ENCODE peak calls at places on chromosomes 1 and 21, in four cellular contexts. R is K562, P is HL-60, Y is GM12878. A is an unnamed sample.

GRCh38 chr1:56527548-56528302 is 51.6 kb downstream of the PLPP3 start:
- DNase-seq in R (no peak), P (no peak), Y (no peak), A (no peak)

GRCh38 chr1:221169447-221169889 is 290.2 kb downstream of the HLX start:
- DNase-seq in R (no peak), P (no peak), Y (no peak), A (no peak)

GRCh38 chr1:6006882-6007281 is 14.7 kb upstream of the NPHP4 start:
- DNase-seq in R (peak; percentile 51), P (no peak), Y (no peak), A (no peak)

GRCh38 chr1:76763678-76764077 is 103.6 kb upstream of the ST6GALNAC5 start:
- DNase-seq in R (no peak), P (peak; percentile 31), Y (no peak), A (no peak)

GRCh38 chr1:28518745-28519341 is 13.0 kb downstream of the RCC1 start:
- DNase-seq in R (peak; percentile 78), P (peak; percentile 60), Y (no peak), A (no peak)

GRCh38 chr1:87334351-87335174 is 5.9 kb downstream of the LMO4 start:
- DNase-seq in R (peak; percentile 57), P (peak; percentile 11), Y (no peak), A (no peak)

GRCh38 chr1:185309566-185309965 is 7.5 kb downstream of the IVNS1ABP start:
- DNase-seq in R (no peak), P (no peak), Y (no peak), A (no peak)

GRCh38 chr21:25568230-25568629 is 39.1 kb downstream of the MRPL39 start:
- DNase-seq in R (no peak), P (no peak), Y (no peak), A (no peak)

GRCh38 chr1:203600782-203601513 is 25.7 kb upstream of the ATP2B4 start:
- DNase-seq in R (no peak), P (no peak), Y (no peak), A (no peak)

GRCh38 chr1:230167419-230167852 is 100.4 kb downstream of the GALNT2 start:
- DNase-seq in R (peak; percentile 84), P (peak; percentile 58), Y (peak; percentile 54), A (no peak)

GRCh38 chr21:45556645-45557601 is 14.7 kb upstream of the SLC19A1 start:
- DNase-seq in R (peak; percentile 27), P (no peak), Y (no peak), A (no peak)

GRCh38 chr1:225626698-225627097 is 26.2 kb downstream of the ENAH start:
- DNase-seq in R (no peak), P (no peak), Y (no peak), A (no peak)

GRCh38 chr21:45280178-45280821 is 7.4 kb downstream of the POFUT2 start:
- DNase-seq in R (no peak), P (no peak), Y (no peak), A (no peak)

GRCh38 chr1:7581754-7582264 is 189.3 kb upstream of the VAMP3 start:
- DNase-seq in R (no peak), P (no peak), Y (no peak), A (no peak)

GRCh38 chr21:42527489-42528158 is 14.0 kb downstream of the SLC37A1 start:
- DNase-seq in R (no peak), P (no peak), Y (peak; percentile 80), A (no peak)

GRCh38 chr1:39170731-39171375 is 33.6 kb upstream of the MACF1 start:
- DNase-seq in R (peak; percentile 35), P (no peak), Y (no peak), A (no peak)

GRCh38 chr1:93531193-93531592 is 83.3 kb downstream of the FNBP1L start:
- DNase-seq in R (no peak), P (no peak), Y (no peak), A (no peak)

GRCh38 chr1:187110351-187110750 is 281.6 kb downstream of the PLA2G4A start:
- DNase-seq in R (no peak), P (no peak), Y (no peak), A (no peak)

GRCh38 chr1:181141431-181141910 is 53.0 kb downstream of the IER5 start:
- DNase-seq in R (peak; percentile 88), P (no peak), Y (no peak), A (no peak)

GRCh38 chr1:172870901-172871606 is 179.7 kb downstream of the TNFSF18 start:
- DNase-seq in R (no peak), P (no peak), Y (no peak), A (no peak)

GRCh38 chr1:188700116-188700515 is 1777.5 kb downstream of the BRINP3 start:
- DNase-seq in R (no peak), P (no peak), Y (no peak), A (no peak)

GRCh38 chr1:110967256-110967655 is 3.5 kb upstream of the LRIF1 start:
- DNase-seq in R (no peak), P (no peak), Y (no peak), A (no peak)

GRCh38 chr1:48556161-48556850 is 84.3 kb upstream of the SPATA6 start:
- DNase-seq in R (no peak), P (no peak), Y (no peak), A (no peak)

GRCh38 chr1:157363660-157364140 is 188.6 kb downstream of the FCRL5 start:
- DNase-seq in R (peak; percentile 39), P (peak; percentile 40), Y (peak; percentile 20), A (no peak)

GRCh38 chr1:241163363-241163762 is 193.6 kb downstream of the RGS7 start:
- DNase-seq in R (no peak), P (no peak), Y (no peak), A (no peak)

GRCh38 chr1:85406887-85407593 is 57.9 kb downstream of the DDAH1 start:
- DNase-seq in R (no peak), P (no peak), Y (no peak), A (no peak)

GRCh38 chr1:34419662-34420061 is 243.0 kb downstream of the C1orf94 start:
- DNase-seq in R (peak; percentile 10), P (no peak), Y (no peak), A (no peak)

GRCh38 chr1:18225236-18225904 is 117.8 kb downstream of the IGSF21 start:
- DNase-seq in R (no peak), P (no peak), Y (no peak), A (no peak)

GRCh38 chr1:41056907-41057306 is 35.4 kb upstream of the SLFNL1 start:
- DNase-seq in R (no peak), P (no peak), Y (no peak), A (no peak)

GRCh38 chr1:39829791-39830533 is 41.3 kb upstream of the BMP8B start:
- DNase-seq in R (peak; percentile 51), P (no peak), Y (no peak), A (no peak)

GRCh38 chr1:103460496-103460895 is 65.0 kb upstream of the RNPC3 start:
- DNase-seq in R (no peak), P (no peak), Y (no peak), A (no peak)

GRCh38 chr21:39386194-39386593 is 37.3 kb upstream of the HMGN1 start:
- DNase-seq in R (no peak), P (no peak), Y (no peak), A (no peak)

GRCh38 chr1:212161231-212161781 is 123.9 kb upstream of the PPP2R5A start:
- DNase-seq in R (peak; percentile 47), P (no peak), Y (peak; percentile 25), A (no peak)

GRCh38 chr1:44532567-44532944 is 127.5 kb downstream of the RNF220 start:
- DNase-seq in R (peak; percentile 42), P (no peak), Y (no peak), A (no peak)

GRCh38 chr1:50873458-50874187 is 86.4 kb downstream of the FAF1 start:
- DNase-seq in R (peak; percentile 91), P (peak; percentile 92), Y (peak; percentile 76), A (peak; percentile 22)

DNA sequence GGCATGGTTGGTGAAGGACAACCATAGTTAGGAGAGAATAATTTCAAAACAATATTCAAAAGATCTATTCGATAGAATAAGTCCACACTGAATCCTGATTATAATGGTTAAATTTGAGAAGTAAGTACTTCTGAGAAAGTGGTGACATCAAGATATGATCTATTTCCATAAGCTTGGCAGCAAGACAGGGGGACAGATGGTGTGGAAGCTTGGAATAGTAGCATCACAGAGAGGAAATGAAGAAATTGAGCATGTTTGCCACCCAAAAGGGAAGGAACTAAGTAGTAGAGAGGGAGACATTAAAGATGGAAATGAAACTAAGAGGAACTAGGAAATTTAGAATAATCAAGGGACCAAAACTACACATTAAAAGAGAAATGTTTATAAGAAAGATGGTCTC is 94.5 kb downstream of the OLFM3 start:
- DNase-seq in R (no peak), P (no peak), Y (no peak), A (no peak)
- TF ChIP-seq SPI1 in R (no peak), P (no peak), Y (no peak), A (no peak)

GRCh38 chr1:233675394-233675793 is 61.5 kb downstream of the KCNK1 start:
- DNase-seq in R (no peak), P (no peak), Y (no peak), A (no peak)

GRCh38 chr1:233673947-233674431 is 60.1 kb downstream of the KCNK1 start:
- DNase-seq in R (peak; percentile 78), P (no peak), Y (no peak), A (no peak)

GRCh38 chr1:233673146-233673946 is 59.4 kb downstream of the KCNK1 start:
- DNase-seq in R (no peak), P (no peak), Y (peak; percentile 41), A (no peak)

GRCh38 chr1:233677690-233678354 is 63.9 kb downstream of the KCNK1 start:
- DNase-seq in R (no peak), P (no peak), Y (no peak), A (no peak)

DNA sequence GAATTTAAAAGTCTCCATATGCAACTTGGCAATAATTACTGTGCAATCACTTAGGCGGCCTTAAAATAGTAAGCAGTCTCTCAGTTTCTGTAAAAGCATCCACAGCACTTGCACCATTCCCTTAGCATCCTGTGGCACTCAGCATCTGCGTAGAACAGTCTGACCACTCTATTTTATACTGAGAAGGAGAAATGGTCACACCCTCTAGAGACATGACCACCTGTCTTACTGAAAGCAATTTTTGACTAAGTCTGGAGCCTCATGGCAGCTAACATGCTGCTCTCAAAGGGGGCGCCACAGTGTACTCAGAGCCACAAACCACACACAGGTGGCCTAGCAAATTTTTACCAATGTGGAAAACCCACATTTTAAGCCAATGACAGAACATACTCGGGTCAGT is 62.0 kb downstream of the KCNK1 start:
- DNase-seq in R (peak; percentile 62), P (no peak), Y (peak; percentile 75), A (no peak)
- TF ChIP-seq SPI1 in R (no peak), P (no peak), Y (peak; percentile 4), A (no peak)

DNA sequence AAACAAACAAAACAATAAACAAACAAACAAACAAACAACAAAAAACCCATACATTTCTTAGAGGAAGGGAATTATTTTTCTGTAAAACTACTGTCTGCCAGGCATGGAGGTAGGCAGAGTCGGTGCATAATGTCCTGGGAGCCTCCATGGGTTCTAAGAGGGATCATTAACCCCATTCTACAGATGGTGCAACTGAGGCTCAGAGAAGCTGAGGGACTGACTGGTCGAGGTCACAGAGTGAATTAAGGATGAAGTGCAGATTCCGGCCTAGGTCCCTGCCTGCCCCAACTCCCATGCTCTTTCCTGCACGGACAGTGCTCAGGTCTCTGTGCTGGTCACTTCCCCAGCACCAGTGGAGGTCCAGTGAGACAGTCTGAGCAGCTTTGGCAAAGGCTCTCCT is 15.8 kb upstream of the WNT4 start:
- DNase-seq in R (no peak), P (no peak), Y (no peak), A (no peak)
- TF ChIP-seq SPI1 in R (no peak), P (no peak), Y (no peak), A (no peak)

DNA sequence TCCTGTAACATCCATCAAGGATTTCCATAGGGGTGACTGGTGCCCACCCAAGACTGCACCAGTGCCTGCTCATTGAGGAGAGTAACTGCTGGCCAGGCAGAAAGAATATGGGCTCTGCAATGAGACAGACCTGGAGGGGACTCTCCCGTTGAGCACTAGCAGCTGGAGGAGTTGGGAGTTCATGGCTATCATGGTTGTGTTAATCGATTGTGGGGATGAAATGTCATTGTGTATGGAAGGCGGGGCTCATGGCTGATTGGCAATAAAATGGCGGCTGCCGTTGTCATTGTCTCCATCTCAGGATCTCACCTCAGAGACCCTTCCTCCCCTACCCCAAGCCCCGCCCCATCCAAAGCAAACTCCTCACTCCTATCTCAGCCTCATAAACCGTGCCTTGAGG is 3.9 kb downstream of the TMEM125 start:
- DNase-seq in R (no peak), P (no peak), Y (no peak), A (no peak)
- TF ChIP-seq SPI1 in R (no peak), P (no peak), Y (no peak), A (no peak)

A was measured in GM12891.